ENCODE peak calls at places on chromosomes 2 and 18, in four cellular contexts. V is mucosa of descending colon, I is AG10803, O is breast epithelium. L is an unnamed sample.
A peak's percentile ranks its signal among the peaks of the same experiment; 100 is the strongest.

GRCh38 chr2:99960724-99961566 is 181.4 kb downstream of the AFF3 start:
- DNase-seq in V (no peak), O (no peak), I (no peak), L (no peak)

GRCh38 chr2:207621640-207622039 is 3.6 kb downstream of the METTL21A start:
- DNase-seq in O (no peak), V (no peak), I (no peak), L (no peak)

GRCh38 chr2:168849610-168850009 is 40.6 kb downstream of the SPC25 start:
- DNase-seq in V (peak; percentile 68), I (peak; percentile 27), O (no peak), L (peak; percentile 59)

GRCh38 chr2:28610583-28611201 is 114.8 kb downstream of the PLB1 start:
- DNase-seq in V (no peak), I (peak; percentile 70), O (peak; percentile 51), L (peak; percentile 92)

GRCh38 chr2:219475278-219475677 is 23.4 kb upstream of the GMPPA start:
- DNase-seq in V (no peak), O (no peak), I (no peak), L (no peak)

GRCh38 chr18:62521588-62521987 is 1.2 kb upstream of the ZCCHC2 start:
- DNase-seq in I (no peak), O (no peak), V (no peak), L (peak; percentile 13)

GRCh38 chr18:35050638-35051287 is 9.6 kb downstream of the MAPRE2 start:
- DNase-seq in O (no peak), V (no peak), I (no peak), L (peak; percentile 63)

GRCh38 chr2:17313261-17313660 is 205.0 kb downstream of the RAD51AP2 start:
- DNase-seq in O (no peak), I (no peak), V (no peak), L (no peak)

GRCh38 chr18:12841070-12841469 is 43.0 kb downstream of the PTPN2 start:
- DNase-seq in I (no peak), O (no peak), V (no peak), L (no peak)

GRCh38 chr2:212912445-212913103 is 238.8 kb downstream of the IKZF2 start:
- DNase-seq in I (peak; percentile 76), V (peak; percentile 62), O (no peak), L (peak; percentile 88)

GRCh38 chr2:174174741-174175140 is 73.6 kb downstream of the OLA1 start:
- DNase-seq in V (no peak), I (no peak), O (no peak), L (no peak)

GRCh38 chr2:26971911-26972786 is 1.7 kb downstream of the MAPRE3 start:
- DNase-seq in I (no peak), O (no peak), V (no peak), L (no peak)

GRCh38 chr2:27870724-27871123 is 19.5 kb downstream of the RBKS start:
- DNase-seq in V (no peak), O (no peak), I (peak; percentile 5), L (no peak)

GRCh38 chr2:85681354-85681728 is 12.8 kb upstream of the GNLY start:
- DNase-seq in V (no peak), O (no peak), I (no peak), L (no peak)

GRCh38 chr2:23541453-23542334 is 156.7 kb downstream of the KLHL29 start:
- DNase-seq in I (peak; percentile 61), O (no peak), V (no peak), L (no peak)

GRCh38 chr2:46988230-46988629 is 72.6 kb upstream of the MCFD2 start:
- DNase-seq in O (no peak), V (no peak), I (no peak), L (no peak)

GRCh38 chr2:46984642-46985476 is 69.3 kb upstream of the MCFD2 start:
- DNase-seq in O (peak; percentile 63), V (no peak), I (peak; percentile 97), L (peak; percentile 95)

GRCh38 chr2:46983065-46983801 is 67.6 kb upstream of the MCFD2 start:
- DNase-seq in I (peak; percentile 56), V (no peak), O (no peak), L (peak; percentile 78)

GRCh38 chr2:46984034-46984433 is 68.4 kb upstream of the MCFD2 start:
- DNase-seq in O (no peak), I (no peak), V (no peak), L (no peak)

DNA sequence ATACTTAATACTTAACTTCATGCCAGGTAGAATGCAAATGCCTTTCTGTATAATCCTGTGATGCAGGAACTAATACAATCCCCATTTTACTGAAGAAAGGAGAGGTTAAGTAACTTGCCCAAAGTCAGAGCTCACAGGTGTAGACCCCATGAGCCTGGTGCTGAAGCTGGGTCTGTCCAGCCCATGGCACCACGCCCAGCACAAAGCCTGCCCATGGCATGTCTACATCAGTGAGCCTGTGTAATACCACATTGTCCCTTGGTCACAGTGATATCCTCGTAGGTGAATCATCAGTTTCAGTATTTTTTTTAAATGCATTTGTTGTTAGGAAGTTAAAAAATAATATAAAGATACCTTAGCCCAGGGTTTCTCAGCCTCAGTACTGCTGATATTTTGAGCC is 69.9 kb upstream of the MCFD2 start:
- DNase-seq in I (peak; percentile 55), V (no peak), O (no peak), L (no peak)
- H3K4me3 ChIP-seq in I (no peak overlapping the region), V (no peak overlapping the region), O (no peak overlapping the region), L (no peak overlapping the region)

GRCh38 chr2:13550285-13550684 is 833.5 kb downstream of the TRIB2 start:
- DNase-seq in O (no peak), I (no peak), V (no peak), L (no peak)
- H3K4me3 ChIP-seq in O (no peak overlapping the region), I (no peak overlapping the region), V (no peak overlapping the region), L (no peak overlapping the region)

GRCh38 chr18:56068030-56068671 is 480.2 kb upstream of the TCF4 start:
- DNase-seq in O (no peak), I (peak; percentile 82), V (no peak), L (peak; percentile 72)
- H3K4me3 ChIP-seq in O (no peak overlapping the region), I (no peak overlapping the region), V (no peak overlapping the region), L (no peak overlapping the region)

GRCh38 chr2:7888876-7889275 is 793.0 kb upstream of the ID2 start:
- DNase-seq in O (no peak), V (no peak), I (no peak), L (no peak)
- H3K4me3 ChIP-seq in O (no peak overlapping the region), V (no peak overlapping the region), I (no peak overlapping the region), L (no peak overlapping the region)

DNA sequence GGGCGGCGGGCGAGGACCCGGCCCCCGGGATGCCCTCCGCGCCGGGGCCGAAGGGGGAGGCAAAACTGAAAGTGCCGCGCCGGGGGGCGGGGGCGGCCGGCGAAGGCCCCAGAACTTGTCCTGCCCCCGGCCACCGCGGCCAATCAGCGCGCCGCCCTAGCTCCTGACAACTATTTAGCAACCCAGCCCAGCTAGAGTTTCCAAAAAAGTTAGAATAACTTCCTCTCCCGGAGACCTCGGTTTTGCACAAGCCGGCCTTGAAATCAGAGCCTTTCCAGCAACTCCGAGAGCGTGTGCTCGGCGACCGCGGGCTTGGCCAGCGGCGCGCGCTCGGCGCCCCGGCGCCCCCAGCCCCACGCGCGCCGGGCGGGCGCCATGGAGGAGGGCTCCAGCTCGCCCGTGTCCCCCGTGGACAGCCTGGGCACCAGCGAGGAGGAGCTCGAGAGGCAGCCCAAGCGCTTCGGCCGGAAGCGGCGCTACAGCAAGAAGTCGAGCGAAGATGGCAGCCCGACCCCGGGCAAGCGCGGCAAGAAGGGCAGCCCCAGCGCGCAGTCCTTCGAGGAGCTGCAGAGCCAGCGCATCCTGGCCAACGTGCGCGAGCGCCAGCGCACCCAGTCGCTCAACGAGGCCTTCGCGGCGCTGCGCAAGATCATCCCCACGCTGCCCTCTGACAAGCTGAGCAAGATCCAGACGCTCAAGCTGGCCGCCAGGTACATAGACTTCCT is at the start of gene TWIST2:
- DNase-seq in V (no peak), I (peak; percentile 98), O (peak; percentile 52), L (peak; percentile 95)
- H3K4me3 ChIP-seq in V (no peak within 1 kb of the TSS), I (peak within 1 kb of the TSS; percentile 99), O (peak within 1 kb of the TSS; percentile 86), L (peak within 1 kb of the TSS; percentile 85)

GRCh38 chr18:48405971-48406370 is 3.2 kb downstream of the ZBTB7C start:
- DNase-seq in I (no peak), V (no peak), O (no peak), L (no peak)

GRCh38 chr18:48408727-48409590 is at the start of gene ZBTB7C:
- DNase-seq in O (no peak), I (peak; percentile 12), V (peak; percentile 62), L (peak; percentile 12)

GRCh38 chr18:48405108-48405507 is 4.1 kb downstream of the ZBTB7C start:
- DNase-seq in V (no peak), I (peak; percentile 15), O (no peak), L (peak; percentile 14)

GRCh38 chr18:48408111-48408726 is 964 bp downstream of the ZBTB7C start:
- DNase-seq in O (peak; percentile 35), I (no peak), V (no peak), L (no peak)

DNA sequence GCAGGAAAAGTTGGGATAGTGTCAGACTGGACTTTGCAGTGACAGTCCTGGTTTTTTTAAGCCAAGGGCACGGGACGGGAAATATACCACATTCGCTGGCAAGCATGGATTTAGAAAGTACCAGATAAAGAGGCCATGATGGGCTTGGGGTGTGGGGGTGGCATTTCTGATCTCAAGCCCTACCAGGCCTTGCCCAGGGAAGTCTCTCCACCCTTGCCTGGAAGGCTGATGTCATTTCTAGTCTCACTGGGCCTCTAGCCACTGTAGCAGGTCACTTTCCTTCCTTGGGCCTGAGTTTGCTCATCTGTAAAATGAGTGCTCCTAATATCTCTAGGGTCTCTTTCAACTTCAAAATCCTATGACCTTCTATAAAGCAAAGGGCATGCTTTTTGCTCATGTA is 1.8 kb downstream of the ZBTB7C start:
- DNase-seq in I (no peak), O (no peak), V (no peak), L (no peak)
- H3K4me3 ChIP-seq in I (no peak overlapping the region), O (peak overlapping the region; percentile 80), V (no peak overlapping the region), L (no peak overlapping the region)